ENCODE peak calls at places on chromosomes 13 and 19, in eight cellular contexts. One of them, this sample, is unnamed.
A peak's percentile ranks its signal among the peaks of the same experiment; 100 is the strongest.

GRCh38 chr19:42554046-42554575 is 25.8 kb upstream of the CEACAM1 start:
- DNase-seq in stimulated activated CD4-positive, alpha-beta T cell treated with anti-CD3 and anti-CD28 coated beads, TNF-alpha, amount 100 ng/mL, for 4 hours: no peak
- DNase-seq in iris pigment epithelial cell: no peak
- DNase-seq in stimulated activated CD8-positive, alpha-beta memory T cell treated with anti-CD3 and anti-CD28 coated beads, Interleukin-15, amount 100 ng/mL, for 24 hours: no peak
- DNase-seq in dorsolateral prefrontal cortex: no peak
- DNase-seq in SW480: no peak
- DNase-seq in hepatocyte: no peak
- DNase-seq in Jurkat, Clone E6-1: no peak
- DNase-seq in this sample: no peak

GRCh38 chr19:6059996-6060599 is 50.2 kb downstream of the RFX2 start:
- DNase-seq in stimulated activated CD4-positive, alpha-beta T cell treated with anti-CD3 and anti-CD28 coated beads, TNF-alpha, amount 100 ng/mL, for 4 hours: no peak
- DNase-seq in iris pigment epithelial cell: no peak
- DNase-seq in stimulated activated CD8-positive, alpha-beta memory T cell treated with anti-CD3 and anti-CD28 coated beads, Interleukin-15, amount 100 ng/mL, for 24 hours: no peak
- DNase-seq in dorsolateral prefrontal cortex: peak; percentile 4
- DNase-seq in SW480: no peak
- DNase-seq in hepatocyte: no peak
- DNase-seq in Jurkat, Clone E6-1: no peak
- DNase-seq in this sample: no peak

GRCh38 chr13:79749985-79750551 is 269.1 kb downstream of the NDFIP2 start:
- DNase-seq in stimulated activated CD4-positive, alpha-beta T cell treated with anti-CD3 and anti-CD28 coated beads, TNF-alpha, amount 100 ng/mL, for 4 hours: no peak
- DNase-seq in iris pigment epithelial cell: peak; percentile 99
- DNase-seq in stimulated activated CD8-positive, alpha-beta memory T cell treated with anti-CD3 and anti-CD28 coated beads, Interleukin-15, amount 100 ng/mL, for 24 hours: no peak
- DNase-seq in dorsolateral prefrontal cortex: no peak
- DNase-seq in SW480: no peak
- DNase-seq in hepatocyte: peak; percentile 62
- DNase-seq in Jurkat, Clone E6-1: no peak
- DNase-seq in this sample: peak; percentile 96

GRCh38 chr19:48968813-48969218 is 3.7 kb downstream of the FTL start:
- DNase-seq in stimulated activated CD4-positive, alpha-beta T cell treated with anti-CD3 and anti-CD28 coated beads, TNF-alpha, amount 100 ng/mL, for 4 hours: no peak
- DNase-seq in iris pigment epithelial cell: no peak
- DNase-seq in stimulated activated CD8-positive, alpha-beta memory T cell treated with anti-CD3 and anti-CD28 coated beads, Interleukin-15, amount 100 ng/mL, for 24 hours: no peak
- DNase-seq in dorsolateral prefrontal cortex: no peak
- DNase-seq in SW480: no peak
- DNase-seq in hepatocyte: no peak
- DNase-seq in Jurkat, Clone E6-1: no peak
- DNase-seq in this sample: no peak

GRCh38 chr19:40646564-40647254 is 43.7 kb downstream of the NUMBL start:
- DNase-seq in stimulated activated CD4-positive, alpha-beta T cell treated with anti-CD3 and anti-CD28 coated beads, TNF-alpha, amount 100 ng/mL, for 4 hours: no peak
- DNase-seq in iris pigment epithelial cell: no peak
- DNase-seq in stimulated activated CD8-positive, alpha-beta memory T cell treated with anti-CD3 and anti-CD28 coated beads, Interleukin-15, amount 100 ng/mL, for 24 hours: no peak
- DNase-seq in dorsolateral prefrontal cortex: no peak
- DNase-seq in SW480: peak; percentile 36
- DNase-seq in hepatocyte: no peak
- DNase-seq in Jurkat, Clone E6-1: no peak
- DNase-seq in this sample: no peak

GRCh38 chr19:57779220-57779845 is 9.9 kb downstream of the ZNF586 start:
- DNase-seq in stimulated activated CD4-positive, alpha-beta T cell treated with anti-CD3 and anti-CD28 coated beads, TNF-alpha, amount 100 ng/mL, for 4 hours: no peak
- DNase-seq in iris pigment epithelial cell: no peak
- DNase-seq in stimulated activated CD8-positive, alpha-beta memory T cell treated with anti-CD3 and anti-CD28 coated beads, Interleukin-15, amount 100 ng/mL, for 24 hours: no peak
- DNase-seq in dorsolateral prefrontal cortex: no peak
- DNase-seq in SW480: no peak
- DNase-seq in hepatocyte: no peak
- DNase-seq in Jurkat, Clone E6-1: no peak
- DNase-seq in this sample: no peak

GRCh38 chr13:113052971-113053370 is 52.6 kb upstream of the F7 start:
- DNase-seq in stimulated activated CD4-positive, alpha-beta T cell treated with anti-CD3 and anti-CD28 coated beads, TNF-alpha, amount 100 ng/mL, for 4 hours: no peak
- DNase-seq in iris pigment epithelial cell: no peak
- DNase-seq in stimulated activated CD8-positive, alpha-beta memory T cell treated with anti-CD3 and anti-CD28 coated beads, Interleukin-15, amount 100 ng/mL, for 24 hours: no peak
- DNase-seq in dorsolateral prefrontal cortex: no peak
- DNase-seq in SW480: no peak
- DNase-seq in hepatocyte: no peak
- DNase-seq in Jurkat, Clone E6-1: no peak
- DNase-seq in this sample: no peak

GRCh38 chr13:43991773-43992201 is 112.1 kb downstream of the LACC1 start:
- DNase-seq in stimulated activated CD4-positive, alpha-beta T cell treated with anti-CD3 and anti-CD28 coated beads, TNF-alpha, amount 100 ng/mL, for 4 hours: no peak
- DNase-seq in iris pigment epithelial cell: no peak
- DNase-seq in stimulated activated CD8-positive, alpha-beta memory T cell treated with anti-CD3 and anti-CD28 coated beads, Interleukin-15, amount 100 ng/mL, for 24 hours: no peak
- DNase-seq in dorsolateral prefrontal cortex: no peak
- DNase-seq in SW480: no peak
- DNase-seq in hepatocyte: no peak
- DNase-seq in Jurkat, Clone E6-1: no peak
- DNase-seq in this sample: no peak

GRCh38 chr13:29578300-29579048 is 17.0 kb downstream of the SLC7A1 start:
- DNase-seq in stimulated activated CD4-positive, alpha-beta T cell treated with anti-CD3 and anti-CD28 coated beads, TNF-alpha, amount 100 ng/mL, for 4 hours: no peak
- DNase-seq in iris pigment epithelial cell: no peak
- DNase-seq in stimulated activated CD8-positive, alpha-beta memory T cell treated with anti-CD3 and anti-CD28 coated beads, Interleukin-15, amount 100 ng/mL, for 24 hours: no peak
- DNase-seq in dorsolateral prefrontal cortex: no peak
- DNase-seq in SW480: no peak
- DNase-seq in hepatocyte: no peak
- DNase-seq in Jurkat, Clone E6-1: no peak
- DNase-seq in this sample: no peak

GRCh38 chr19:49950956-49951526 is 9.9 kb downstream of the SIGLEC11 start:
- DNase-seq in stimulated activated CD4-positive, alpha-beta T cell treated with anti-CD3 and anti-CD28 coated beads, TNF-alpha, amount 100 ng/mL, for 4 hours: no peak
- DNase-seq in iris pigment epithelial cell: no peak
- DNase-seq in stimulated activated CD8-positive, alpha-beta memory T cell treated with anti-CD3 and anti-CD28 coated beads, Interleukin-15, amount 100 ng/mL, for 24 hours: no peak
- DNase-seq in dorsolateral prefrontal cortex: no peak
- DNase-seq in SW480: no peak
- DNase-seq in hepatocyte: no peak
- DNase-seq in Jurkat, Clone E6-1: no peak
- DNase-seq in this sample: no peak